ENCODE peak calls at places on chromosomes 16 and 17, in eight cellular contexts. Q, K, U, G, M, T, X and J are unnamed samples.

GRCh38 chr16:47008174-47008573 is 34.7 kb upstream of the DNAJA2 start:
- DNase-seq in Q (no peak), K (no peak), U (no peak), G (no peak), M (no peak), T (no peak), X (no peak), J (no peak)

GRCh38 chr16:50591800-50592771 is 43.9 kb downstream of the NKD1 start:
- DNase-seq in Q (no peak), K (no peak), U (no peak), G (peak), M (peak), T (no peak), X (peak), J (peak)

GRCh38 chr16:3150346-3151218 is 15.8 kb downstream of the ZNF213 start:
- DNase-seq in Q (peak), K (peak), U (peak), G (peak), M (peak), T (peak), X (peak), J (peak)

GRCh38 chr16:10206215-10206614 is 24.0 kb upstream of the GRIN2A start:
- DNase-seq in Q (no peak), K (no peak), U (no peak), G (no peak), M (no peak), T (no peak), X (no peak), J (no peak)

GRCh38 chr16:27595461-27595860 is 45.5 kb downstream of the KATNIP start:
- DNase-seq in Q (no peak), K (no peak), U (no peak), G (no peak), M (no peak), T (no peak), X (no peak), J (no peak)

GRCh38 chr16:75085556-75085955 is 31.0 kb downstream of the LDHD start:
- DNase-seq in Q (no peak), K (no peak), U (no peak), G (no peak), M (no peak), T (no peak), X (no peak), J (no peak)

GRCh38 chr17:30812218-30813177 is 12.0 kb downstream of the CRLF3 start:
- DNase-seq in Q (no peak), K (no peak), U (no peak), G (no peak), M (no peak), T (peak), X (no peak), J (no peak)

GRCh38 chr16:29962344-29962994 is 590 bp downstream of the TMEM219 start:
- DNase-seq in Q (no peak), K (no peak), U (no peak), G (peak), M (no peak), T (peak), X (peak), J (peak)

GRCh38 chr16:80129791-80130190 is 411.0 kb upstream of the DYNLRB2 start:
- DNase-seq in Q (no peak), K (no peak), U (no peak), G (no peak), M (no peak), T (no peak), X (no peak), J (no peak)

GRCh38 chr17:19940722-19941464 is 36.7 kb downstream of the AKAP10 start:
- DNase-seq in Q (no peak), K (no peak), U (no peak), G (no peak), M (no peak), T (peak), X (no peak), J (no peak)

GRCh38 chr17:46977750-46978488 is 1.1 kb downstream of the RPRML start:
- DNase-seq in Q (no peak), K (no peak), U (no peak), G (no peak), M (no peak), T (no peak), X (no peak), J (peak)

GRCh38 chr17:35766903-35767510 is 6.3 kb downstream of the C17orf50 start:
- DNase-seq in Q (no peak), K (no peak), U (peak), G (no peak), M (no peak), T (peak), X (no peak), J (peak)

GRCh38 chr17:54085934-54086333 is 263.2 kb downstream of the KIF2B start:
- DNase-seq in Q (no peak), K (no peak), U (no peak), G (no peak), M (no peak), T (no peak), X (no peak), J (no peak)

GRCh38 chr17:12549499-12549901 is 116.2 kb upstream of the MYOCD start:
- DNase-seq in Q (no peak), K (no peak), U (no peak), G (no peak), M (no peak), T (peak), X (no peak), J (no peak)

GRCh38 chr17:47170710-47171109 is 18.4 kb downstream of the CDC27 start:
- DNase-seq in Q (no peak), K (no peak), U (no peak), G (no peak), M (no peak), T (no peak), X (no peak), J (no peak)

GRCh38 chr16:4371481-4372314 is at the start of gene VASN:
- DNase-seq in Q (peak), K (peak), U (peak), G (peak), M (no peak), T (peak), X (peak), J (peak)

GRCh38 chr16:71552698-71553503 is 24.0 kb downstream of the TAT start:
- DNase-seq in Q (no peak), K (no peak), U (no peak), G (no peak), M (no peak), T (no peak), X (no peak), J (no peak)